ENCODE peak calls at places on chromosome 2, in six cellular contexts. E is trophoblast cell, S is mesenchymal stem cell, D is mesendoderm, Q is IMR-90, L is neuronal stem cell. W is an unnamed sample.

GRCh38 chr2:88452980-88453582 is 588 bp upstream of the FOXI3 start:
- DNase-seq in D (peak), E (no peak), Q (no peak), S (peak), L (no peak), W (no peak)

GRCh38 chr2:44932079-44932478 is 9.4 kb upstream of the SIX3 start:
- DNase-seq in D (no peak), S (no peak), E (no peak), Q (no peak), L (no peak), W (peak)

GRCh38 chr2:109225170-109225775 is 96.3 kb downstream of the SH3RF3 start:
- DNase-seq in L (no peak), S (no peak), Q (no peak), D (no peak), E (no peak), W (no peak)

GRCh38 chr2:167271941-167272340 is 383.7 kb downstream of the XIRP2 start:
- DNase-seq in D (peak), E (no peak), L (no peak), Q (no peak), S (peak), W (no peak)

GRCh38 chr2:233209117-233209977 is 42.1 kb upstream of the ATG16L1 start:
- DNase-seq in S (peak), D (peak), Q (peak), L (peak), E (peak), W (peak)

GRCh38 chr2:130819226-130819914 is 17.3 kb upstream of the ARHGEF4 start:
- DNase-seq in E (no peak), L (no peak), S (no peak), D (peak), Q (no peak), W (no peak)

GRCh38 chr2:142989276-142990204 is 112.1 kb downstream of the KYNU start:
- DNase-seq in S (peak), E (no peak), Q (peak), D (peak), L (no peak), W (no peak)

GRCh38 chr2:69010437-69011194 is 2.4 kb upstream of the ANTXR1 start:
- DNase-seq in D (peak), Q (no peak), E (peak), S (no peak), L (no peak), W (no peak)

GRCh38 chr2:234363011-234363487 is 133.8 kb downstream of the ARL4C start:
- DNase-seq in D (peak), Q (no peak), S (peak), E (peak), L (peak), W (peak)

GRCh38 chr2:52613064-52613463 is 1154.5 kb upstream of the CHAC2 start:
- DNase-seq in S (peak), L (peak), E (no peak), D (peak), Q (no peak), W (peak)

GRCh38 chr2:15170068-15170775 is 390.9 kb downstream of the NBAS start:
- DNase-seq in L (no peak), D (peak), S (no peak), Q (no peak), E (peak), W (peak)

GRCh38 chr2:137980459-137980858 is 16.2 kb downstream of the HNMT start:
- DNase-seq in E (no peak), S (no peak), L (no peak), D (no peak), Q (no peak), W (no peak)

GRCh38 chr2:212027681-212028628 is 510.6 kb downstream of the ERBB4 start:
- DNase-seq in E (no peak), S (peak), Q (peak), L (no peak), D (no peak), W (no peak)

GRCh38 chr2:119407430-119408220 is 24.0 kb upstream of the TMEM37 start:
- DNase-seq in Q (peak), L (peak), E (peak), D (peak), S (peak), W (peak)

DNA sequence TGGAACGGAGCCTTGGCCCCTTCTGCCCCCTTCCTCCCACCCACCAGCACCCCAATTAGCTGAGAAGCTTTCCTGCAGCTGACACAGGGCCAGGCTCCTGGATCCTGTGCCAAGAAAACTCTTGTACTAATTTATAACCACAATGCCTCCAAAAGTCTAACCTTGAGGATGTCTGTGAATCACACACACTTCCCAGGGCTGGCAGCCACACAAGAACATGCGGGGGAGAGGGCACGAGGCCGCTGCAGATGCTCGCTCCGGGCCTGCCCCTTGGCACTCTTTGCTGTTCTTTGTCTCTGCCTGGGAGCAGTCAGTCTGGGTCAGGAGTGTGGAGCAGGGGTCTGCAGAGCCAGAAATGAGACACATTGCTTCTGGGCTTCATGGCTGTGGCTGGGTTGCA is 62.7 kb upstream of the KIF5C start:
- DNase-seq in Q (peak), E (no peak), S (no peak), D (no peak), L (no peak), W (no peak)
- H4K8ac ChIP-seq in Q (no peak), E (no peak), S (no peak), D (no peak), L (no peak), W (no peak)

GRCh38 chr2:202265467-202266277 is at the start of gene NOP58:
- DNase-seq in S (peak), Q (peak), D (peak), L (peak), E (peak), W (peak)
- H4K8ac ChIP-seq in S (peak), Q (peak), D (no peak), L (no peak), E (peak), W (peak)

GRCh38 chr2:64988420-64989125 is 626 bp upstream of the SLC1A4 start:
- DNase-seq in L (peak), E (no peak), Q (peak), D (peak), S (peak), W (peak)
- H4K8ac ChIP-seq in L (no peak), E (peak), Q (peak), D (no peak), S (peak), W (no peak)

DNA sequence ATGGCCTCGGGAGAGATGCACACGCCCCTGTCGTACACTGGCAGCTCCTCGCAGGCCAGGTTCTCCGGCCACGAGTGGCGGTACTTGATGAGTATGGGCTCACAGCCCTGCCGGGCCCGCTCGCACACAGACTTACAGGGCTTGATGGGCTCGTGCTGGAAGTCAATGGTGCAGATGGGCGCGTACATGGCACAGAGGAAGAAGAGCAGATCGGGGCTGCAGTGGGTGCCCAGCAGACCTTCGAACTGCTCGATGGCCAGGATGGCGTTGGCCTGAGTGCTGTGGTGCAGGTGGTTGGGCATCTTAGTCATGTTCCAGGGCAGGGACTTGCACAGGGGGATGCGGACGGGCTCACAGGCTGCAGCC is 359 bp downstream of the FRZB start:
- DNase-seq in E (no peak), D (peak), L (no peak), Q (no peak), S (peak), W (no peak)
- H4K8ac ChIP-seq in E (no peak), D (no peak), L (no peak), Q (no peak), S (no peak), W (no peak)

DNA sequence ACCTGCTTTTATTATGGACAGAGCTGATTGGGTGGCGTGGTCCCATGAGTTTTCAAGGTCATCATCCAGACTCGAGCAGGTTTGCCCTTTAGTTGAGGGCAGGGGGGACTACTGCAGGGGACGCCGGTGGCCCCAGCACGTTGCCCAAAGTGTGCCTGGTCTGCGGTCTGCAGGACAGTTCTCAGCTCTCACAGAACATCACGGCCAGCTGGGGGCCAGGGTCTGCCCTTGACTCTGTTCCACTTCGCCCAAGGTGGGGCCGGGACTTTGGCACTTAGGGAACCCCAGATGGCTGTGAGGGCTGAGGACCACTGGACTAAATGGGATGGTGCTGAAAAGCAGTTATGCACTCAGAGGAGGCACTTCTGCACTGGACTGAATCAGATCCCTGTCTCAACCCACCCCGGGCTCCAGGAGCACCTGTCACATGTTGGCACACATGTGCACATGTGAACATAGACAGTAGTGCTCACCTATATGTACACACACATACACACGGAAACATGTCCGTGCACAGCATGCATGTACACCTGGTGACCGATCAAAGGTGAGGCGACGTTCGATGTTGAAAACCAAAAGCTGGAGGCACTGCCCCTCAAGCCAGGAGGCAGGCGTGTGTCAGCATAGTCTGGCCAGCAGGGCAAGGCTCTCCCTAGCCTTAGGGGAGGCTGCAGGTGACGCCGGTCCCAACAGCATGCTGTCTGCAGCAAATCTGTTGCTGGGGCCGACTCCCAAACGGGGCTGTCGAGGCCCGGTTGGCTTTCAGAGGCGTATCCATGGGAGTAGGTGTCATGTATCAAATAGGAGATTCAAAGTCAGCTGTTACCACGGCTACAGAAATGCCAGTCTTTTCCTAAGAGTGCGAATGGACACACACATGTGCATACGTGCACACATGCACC is 10.2 kb downstream of the ANO7 start:
- DNase-seq in Q (no peak), S (no peak), D (no peak), L (no peak), E (peak), W (no peak)
- H4K8ac ChIP-seq in Q (no peak), S (no peak), D (no peak), L (no peak), E (no peak), W (no peak)

DNA sequence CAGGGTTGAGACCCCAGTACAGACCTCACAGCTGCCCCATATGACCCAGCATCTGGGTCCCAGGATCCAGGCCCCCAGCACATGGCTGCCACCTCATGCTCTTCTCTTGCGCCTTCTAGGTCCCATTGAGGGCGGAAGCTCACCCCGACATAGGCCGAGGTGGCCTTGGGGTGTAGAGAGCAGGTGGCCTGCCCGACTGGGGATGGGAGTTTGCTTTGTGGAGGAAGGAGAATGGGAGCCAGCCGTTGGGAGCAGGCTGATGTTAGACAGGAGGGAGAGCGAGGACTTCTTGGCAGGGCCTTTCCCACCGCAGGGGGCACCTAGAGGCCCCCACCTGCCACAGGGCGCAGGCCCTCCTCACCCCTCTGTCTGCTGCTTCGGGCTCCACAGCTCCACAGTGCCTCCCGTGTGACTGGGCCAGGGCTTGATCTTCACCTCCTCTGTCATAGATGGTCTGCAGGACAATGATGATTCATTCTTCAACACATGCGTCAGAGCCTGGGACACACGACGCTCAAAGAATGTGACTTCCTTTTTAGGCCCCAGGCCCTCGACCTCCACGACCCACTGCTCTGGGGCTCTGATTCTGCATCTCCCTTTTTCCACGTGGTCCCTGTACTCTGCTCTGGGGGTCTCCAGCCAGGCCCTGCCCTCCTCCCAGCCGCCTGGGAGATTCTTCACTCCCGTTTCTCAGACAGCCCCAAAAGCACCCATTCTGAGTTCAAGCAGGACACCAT is 86.6 kb upstream of the ODC1 start:
- DNase-seq in E (peak), Q (peak), S (peak), D (peak), L (no peak), W (no peak)
- H4K8ac ChIP-seq in E (peak), Q (no peak), S (no peak), D (no peak), L (no peak), W (no peak)

GRCh38 chr2:96116424-96116878 is at the start of gene ADRA2B:
- DNase-seq in Q (no peak), E (peak), S (peak), L (peak), D (peak), W (peak)
- H4K8ac ChIP-seq in Q (no peak), E (peak), S (no peak), L (peak), D (no peak), W (no peak)

GRCh38 chr2:238346539-238346938 is 26.2 kb downstream of the TRAF3IP1 start:
- DNase-seq in L (no peak), S (no peak), Q (no peak), D (no peak), E (no peak), W (no peak)

GRCh38 chr2:238345286-238345968 is 25.1 kb downstream of the TRAF3IP1 start:
- DNase-seq in D (no peak), E (no peak), S (no peak), Q (no peak), L (no peak), W (no peak)

GRCh38 chr2:238352361-238352760 is 32.0 kb downstream of the TRAF3IP1 start:
- DNase-seq in E (no peak), D (no peak), Q (no peak), S (no peak), L (no peak), W (no peak)

GRCh38 chr2:238351315-238351714 is 31.0 kb downstream of the TRAF3IP1 start:
- DNase-seq in L (no peak), D (no peak), Q (no peak), E (no peak), S (no peak), W (no peak)

GRCh38 chr2:238350150-238350549 is 29.8 kb downstream of the TRAF3IP1 start:
- DNase-seq in S (no peak), Q (no peak), D (no peak), E (no peak), L (no peak), W (no peak)
- H4K8ac ChIP-seq in S (no peak), Q (no peak), D (no peak), E (no peak), L (no peak), W (no peak)

GRCh38 chr2:8342407-8342806 is 339.4 kb upstream of the ID2 start:
- DNase-seq in D (no peak), L (no peak), Q (no peak), E (no peak), S (no peak), W (no peak)
- H4K8ac ChIP-seq in D (no peak), L (no peak), Q (no peak), E (no peak), S (no peak), W (no peak)

W was measured in H9.